ENCODE peak calls at places on chromosomes 7 and 10, in four cellular contexts. Q is activated CD4-positive, CD25-positive, alpha-beta regulatory T cell; B is M059J; D is ACHN. H is an unnamed sample.

GRCh38 chr7:130932088-130932487 is 198.1 kb upstream of the KLF14 start:
- DNase-seq in Q (no peak), D (no peak), B (no peak), H (no peak)

GRCh38 chr10:13311177-13311575 is 11.3 kb upstream of the PHYH start:
- DNase-seq in Q (no peak), D (no peak), B (no peak), H (no peak)

GRCh38 chr7:38463277-38464224 is 167.6 kb downstream of the AMPH start:
- DNase-seq in Q (peak; percentile 49), B (peak; percentile 84), D (no peak), H (peak; percentile 11)

GRCh38 chr10:68560916-68561691 is 967 bp downstream of the TET1 start:
- DNase-seq in Q (no peak), D (no peak), B (peak; percentile 50), H (peak; percentile 63)

GRCh38 chr10:84138478-84139125 is 707 bp upstream of the GHITM start:
- DNase-seq in Q (no peak), B (peak; percentile 24), D (no peak), H (no peak)

GRCh38 chr10:68276224-68276623 is 44.3 kb upstream of the ATOH7 start:
- DNase-seq in D (no peak), B (no peak), Q (no peak), H (no peak)

GRCh38 chr10:90276894-90277447 is 575.6 kb downstream of the KIF20B start:
- DNase-seq in B (peak; percentile 31), Q (no peak), D (no peak), H (no peak)

GRCh38 chr10:33211123-33211878 is 123.2 kb downstream of the NRP1 start:
- DNase-seq in B (peak; percentile 39), Q (no peak), D (no peak), H (no peak)

GRCh38 chr7:43391518-43391917 is 191.4 kb upstream of the STK17A start:
- DNase-seq in Q (no peak), D (no peak), B (no peak), H (no peak)

GRCh38 chr7:154690411-154690810 is 312.5 kb downstream of the PAXIP1 start:
- DNase-seq in D (no peak), Q (no peak), B (no peak), H (no peak)

GRCh38 chr10:118754132-118754555 is 626 bp downstream of the CACUL1 start:
- DNase-seq in Q (no peak), D (peak; percentile 51), B (peak; percentile 67), H (peak; percentile 85)

GRCh38 chr7:49669692-49670260 is 103.7 kb upstream of the VWC2 start:
- DNase-seq in B (no peak), Q (no peak), D (no peak), H (no peak)

GRCh38 chr10:72736176-72736795 is 44.3 kb downstream of the MCU start:
- DNase-seq in D (no peak), Q (no peak), B (peak; percentile 27), H (no peak)

GRCh38 chr10:86346794-86347665 is 19.6 kb downstream of the GRID1 start:
- DNase-seq in B (no peak), Q (no peak), D (no peak), H (no peak)

GRCh38 chr7:86453454-86453853 is 190.3 kb upstream of the GRM3 start:
- DNase-seq in Q (no peak), D (no peak), B (no peak), H (no peak)

GRCh38 chr7:127905491-127906330 is 125.5 kb downstream of the LRRC4 start:
- DNase-seq in Q (no peak), B (peak; percentile 95), D (no peak), H (no peak)

GRCh38 chr10:102492344-102492939 is 10.1 kb downstream of the ACTR1A start:
- DNase-seq in B (no peak), Q (no peak), D (no peak), H (no peak)

GRCh38 chr10:101367569-101368453 is 13.8 kb downstream of the BTRC start:
- DNase-seq in B (peak; percentile 94), D (peak; percentile 9), Q (no peak), H (no peak)

GRCh38 chr7:47036909-47037308 is 545.0 kb downstream of the TNS3 start:
- DNase-seq in Q (no peak), D (no peak), B (no peak), H (no peak)

GRCh38 chr10:112650588-112651030 is 203.6 kb downstream of the VTI1A start:
- DNase-seq in D (no peak), Q (no peak), B (peak; percentile 28), H (no peak)

GRCh38 chr7:64889686-64890162 is 13.3 kb upstream of the ZNF273 start:
- DNase-seq in B (no peak), Q (no peak), D (no peak), H (no peak)

GRCh38 chr7:135901585-135902540 is 75.3 kb downstream of the MTPN start:
- DNase-seq in Q (no peak), D (no peak), B (no peak), H (no peak)

GRCh38 chr7:134448359-134449229 is 10.3 kb downstream of the AKR1B1 start:
- DNase-seq in B (peak; percentile 92), Q (no peak), D (peak; percentile 67), H (no peak)